ENCODE peak calls at places on chromosomes 6 and 20, in seven cellular contexts. A is NCI-H510A treated with DMSO at 0.1 percent for 48 hours; B is T47D; H is stimulated activated CD4-positive, alpha-beta T cell treated with anti-CD3 and anti-CD28 coated beads, Interleukin-15, amount 100 ng/mL, for 1 hour; S is IMR-90; R is fibroblast of lung; C is amniotic stem cell. P is an unnamed sample.

GRCh38 chr6:43334466-43335095 is 26.0 kb upstream of the CRIP3 start:
- DNase-seq in A (peak), H (no peak), B (peak), C (no peak), R (peak), S (peak), P (peak)

GRCh38 chr6:164854526-164854925 is 454.9 kb downstream of the C6orf118 start:
- DNase-seq in S (no peak), R (no peak), A (no peak), C (no peak), B (no peak), H (no peak), P (no peak)

GRCh38 chr6:57207141-57207540 is 15.0 kb downstream of the RAB23 start:
- DNase-seq in S (peak), H (no peak), R (peak), C (no peak), B (no peak), A (no peak), P (peak)

GRCh38 chr6:33802186-33803061 is 1.4 kb downstream of the MLN start:
- DNase-seq in H (no peak), B (no peak), A (no peak), C (no peak), R (no peak), S (no peak), P (no peak)

GRCh38 chr6:113428702-113429101 is 428.4 kb upstream of the MARCKS start:
- DNase-seq in B (no peak), C (no peak), S (peak), R (peak), H (no peak), A (no peak), P (no peak)

GRCh38 chr6:40258531-40258930 is 324.3 kb upstream of the MOCS1 start:
- DNase-seq in C (no peak), H (no peak), R (no peak), A (no peak), B (no peak), S (no peak), P (no peak)

GRCh38 chr6:85580104-85580877 is 13.4 kb downstream of the SNX14 start:
- DNase-seq in H (no peak), B (peak), A (peak), C (no peak), R (peak), S (peak), P (no peak)

GRCh38 chr20:38537176-38537575 is 43.8 kb upstream of the ADIG start:
- DNase-seq in B (no peak), R (no peak), S (no peak), C (no peak), A (no peak), H (no peak), P (no peak)

GRCh38 chr6:157380458-157380778 is 572 bp upstream of the ZDHHC14 start:
- DNase-seq in R (no peak), S (no peak), A (no peak), B (peak), C (no peak), H (no peak), P (no peak)

GRCh38 chr6:170027111-170028043 is 263.5 kb downstream of the DLL1 start:
- DNase-seq in C (no peak), H (no peak), A (no peak), R (no peak), B (no peak), S (peak), P (no peak)

GRCh38 chr6:168307695-168308021 is 11.9 kb downstream of the DACT2 start:
- DNase-seq in A (no peak), B (no peak), S (no peak), H (no peak), R (no peak), C (no peak), P (no peak)

GRCh38 chr20:43322851-43323250 is 133.1 kb upstream of the PTPRT start:
- DNase-seq in A (peak), S (peak), B (peak), R (no peak), H (no peak), C (no peak), P (no peak)

GRCh38 chr6:114096553-114097172 is 125.7 kb upstream of the HDAC2 start:
- DNase-seq in R (peak), S (peak), C (peak), B (peak), A (peak), H (no peak), P (peak)

GRCh38 chr6:53837875-53838806 is 43.3 kb downstream of the LRRC1 start:
- DNase-seq in C (no peak), B (no peak), A (peak), R (no peak), H (no peak), S (peak), P (no peak)

GRCh38 chr6:11785953-11786579 is 7.5 kb upstream of the ADTRP start:
- DNase-seq in A (no peak), R (no peak), C (no peak), B (no peak), H (peak), S (no peak), P (no peak)

GRCh38 chr6:160979063-160979708 is 12.4 kb upstream of the MAP3K4 start:
- DNase-seq in R (peak), H (no peak), B (no peak), C (no peak), S (peak), A (no peak), P (no peak)

GRCh38 chr6:52984247-52984646 is 10.8 kb downstream of the GSTA4 start:
- DNase-seq in A (no peak), S (no peak), B (peak), C (no peak), H (no peak), R (peak), P (peak)

GRCh38 chr6:34852406-34853085 is 35.3 kb downstream of the TAF11 start:
- DNase-seq in C (no peak), S (no peak), B (peak), H (no peak), R (peak), A (no peak), P (no peak)

GRCh38 chr6:52361347-52361944 is 505 bp upstream of the PAQR8 start:
- DNase-seq in H (no peak), S (peak), R (peak), C (no peak), A (no peak), B (no peak), P (no peak)

P was measured in kidney glomerular epithelial cell.